ENCODE peak calls at places on chromosomes 16 and 17, in four cellular contexts. V is Daoy, N is Caki2, P is ELF-1. H is an unnamed sample.

GRCh38 chr16:194516-194915 is 14.3 kb downstream of the HBQ1 start:
- DNase-seq in V (no peak), N (no peak), P (no peak), H (no peak)

GRCh38 chr16:12096828-12097522 is 120.4 kb downstream of the SNX29 start:
- DNase-seq in N (no peak), P (no peak), V (no peak), H (no peak)

GRCh38 chr17:47012457-47012856 is 33.4 kb upstream of the RPRML start:
- DNase-seq in N (no peak), V (no peak), P (no peak), H (no peak)

GRCh38 chr16:72112906-72113615 is 19.4 kb downstream of the DHX38 start:
- DNase-seq in P (no peak), V (no peak), N (no peak), H (no peak)

GRCh38 chr16:64240586-64240985 is 881.3 kb downstream of the CDH11 start:
- DNase-seq in P (no peak), N (peak), V (no peak), H (no peak)

GRCh38 chr16:85746431-85747227 is 4.3 kb downstream of the C16orf74 start:
- DNase-seq in N (peak), P (peak), V (peak), H (peak)

GRCh38 chr17:44205962-44206824 is 6.5 kb upstream of the ATXN7L3 start:
- DNase-seq in N (no peak), P (no peak), V (no peak), H (no peak)

GRCh38 chr17:47251421-47251940 is 2.1 kb upstream of the ITGB3 start:
- DNase-seq in V (no peak), N (no peak), P (no peak), H (no peak)

GRCh38 chr17:77930780-77931768 is 27.4 kb upstream of the TNRC6C start:
- DNase-seq in N (no peak), V (no peak), P (peak), H (no peak)

GRCh38 chr16:21652451-21652850 is at the start of gene IGSF6:
- DNase-seq in N (no peak), V (no peak), P (no peak), H (no peak)

GRCh38 chr17:50195196-50195865 is 6.1 kb downstream of the COL1A1 start:
- DNase-seq in N (no peak), P (no peak), V (no peak), H (no peak)

GRCh38 chr16:89795676-89796075 is 20.8 kb downstream of the FANCA start:
- DNase-seq in N (no peak), P (no peak), V (no peak), H (no peak)

GRCh38 chr17:38322156-38322779 is 21.5 kb downstream of the GPR179 start:
- DNase-seq in P (peak), V (peak), N (peak), H (peak)

GRCh38 chr17:9456265-9456664 is 119.4 kb downstream of the STX8 start:
- DNase-seq in N (no peak), P (no peak), V (no peak), H (no peak)

GRCh38 chr17:1124896-1125774 is 54.6 kb downstream of the ABR start:
- DNase-seq in P (no peak), V (no peak), N (no peak), H (no peak)

GRCh38 chr16:28981517-28981916 is 3.3 kb upstream of the LAT start:
- DNase-seq in P (peak), V (no peak), N (no peak), H (peak)

GRCh38 chr17:75490953-75491649 is 24.2 kb downstream of the CASKIN2 start:
- DNase-seq in V (no peak), N (no peak), P (no peak), H (no peak)

GRCh38 chr16:67653131-67654068 is 6.7 kb downstream of the ACD start:
- DNase-seq in N (no peak), V (no peak), P (no peak), H (no peak)

GRCh38 chr17:36001862-36002603 is 680 bp upstream of the CCL15 start:
- DNase-seq in P (no peak), V (no peak), N (no peak), H (peak)

GRCh38 chr17:66107731-66108130 is 84.2 kb downstream of the CEP112 start:
- DNase-seq in N (no peak), P (no peak), V (no peak), H (no peak)

GRCh38 chr17:58401287-58401686 is 16.0 kb downstream of the RNF43 start:
- DNase-seq in V (no peak), P (no peak), N (no peak), H (no peak)